ENCODE peak calls at places on chromosomes 6 and 20, in nine cellular contexts. W is heart left ventricle; P is IMR-90; X is CD8-positive, alpha-beta T cell; T is HCT116; B is H1; D is stomach; Q is psoas muscle; G is left ventricle myocardium inferior. S is an unnamed sample.

GRCh38 chr6:139164001-139164400 is 29.1 kb downstream of the HECA start:
- DNase-seq in X (no peak), D (no peak), Q (no peak), T (no peak), P (no peak), W (no peak), B (no peak), G (no peak), S (no peak)

GRCh38 chr6:150634641-150635292 is 35.1 kb downstream of the PLEKHG1 start:
- DNase-seq in T (no peak), P (no peak), B (no peak), W (no peak), D (no peak), X (no peak), Q (no peak), G (no peak), S (no peak)

GRCh38 chr6:78947529-78947928 is 80.2 kb downstream of the IRAK1BP1 start:
- DNase-seq in B (no peak), D (no peak), W (no peak), T (no peak), X (no peak), G (no peak), Q (no peak), P (peak; percentile 62), S (no peak)

GRCh38 chr6:167733740-167734661 is 92.7 kb upstream of the AFDN start:
- DNase-seq in D (peak; percentile 22), T (no peak), P (no peak), Q (no peak), G (no peak), B (no peak), X (no peak), W (peak; percentile 56), S (peak; percentile 36)

GRCh38 chr6:53926505-53926904 is 131.7 kb downstream of the LRRC1 start:
- DNase-seq in D (no peak), B (no peak), W (no peak), X (no peak), G (no peak), Q (no peak), T (peak; percentile 21), P (peak; percentile 40), S (no peak)

GRCh38 chr6:39590994-39591393 is 134.2 kb downstream of the KIF6 start:
- DNase-seq in W (no peak), P (no peak), T (no peak), Q (no peak), G (no peak), X (no peak), B (no peak), D (no peak), S (no peak)

GRCh38 chr6:137783640-137784198 is 83.3 kb upstream of the TNFAIP3 start:
- DNase-seq in Q (no peak), B (no peak), D (no peak), X (no peak), T (no peak), G (no peak), W (no peak), P (no peak), S (no peak)

GRCh38 chr6:157579467-157580031 is 198.6 kb downstream of the ZDHHC14 start:
- DNase-seq in G (no peak), D (no peak), X (no peak), W (no peak), Q (no peak), P (no peak), T (no peak), B (no peak), S (peak; percentile 29)

GRCh38 chr6:137494967-137495595 is 887 bp upstream of the OLIG3 start:
- DNase-seq in X (no peak), B (no peak), W (peak; percentile 64), P (no peak), D (no peak), Q (no peak), T (no peak), G (no peak), S (no peak)

GRCh38 chr20:3731944-3732326 is 550 bp upstream of the HSPA12B start:
- DNase-seq in D (no peak), W (no peak), T (no peak), Q (peak; percentile 48), X (no peak), P (no peak), G (no peak), B (peak; percentile 63), S (no peak)

GRCh38 chr6:150118642-150119041 is 24.2 kb upstream of the PPP1R14C start:
- DNase-seq in D (no peak), P (no peak), Q (no peak), B (no peak), T (no peak), G (no peak), W (no peak), X (no peak), S (no peak)

GRCh38 chr6:41940759-41941279 is 789 bp downstream of the CCND3 start:
- DNase-seq in X (peak; percentile 44), P (peak; percentile 12), G (peak; percentile 69), Q (peak; percentile 70), B (peak; percentile 74), D (peak; percentile 44), T (no peak), W (peak; percentile 80), S (peak; percentile 29)

GRCh38 chr20:58482416-58482815 is 32.8 kb downstream of the APCDD1L start:
- DNase-seq in D (no peak), P (peak; percentile 6), T (no peak), X (no peak), Q (no peak), G (no peak), B (no peak), W (no peak), S (no peak)

GRCh38 chr6:109762769-109763450 is 71.8 kb downstream of the FIG4 start:
- DNase-seq in D (no peak), X (no peak), P (peak; percentile 67), G (no peak), Q (no peak), T (no peak), W (no peak), B (no peak), S (no peak)

GRCh38 chr20:36862857-36863668 is 12.9 kb upstream of the TLDC2 start:
- DNase-seq in G (no peak), T (no peak), B (peak; percentile 64), X (no peak), W (peak; percentile 72), Q (peak; percentile 69), D (no peak), P (no peak), S (peak; percentile 28)

DNA sequence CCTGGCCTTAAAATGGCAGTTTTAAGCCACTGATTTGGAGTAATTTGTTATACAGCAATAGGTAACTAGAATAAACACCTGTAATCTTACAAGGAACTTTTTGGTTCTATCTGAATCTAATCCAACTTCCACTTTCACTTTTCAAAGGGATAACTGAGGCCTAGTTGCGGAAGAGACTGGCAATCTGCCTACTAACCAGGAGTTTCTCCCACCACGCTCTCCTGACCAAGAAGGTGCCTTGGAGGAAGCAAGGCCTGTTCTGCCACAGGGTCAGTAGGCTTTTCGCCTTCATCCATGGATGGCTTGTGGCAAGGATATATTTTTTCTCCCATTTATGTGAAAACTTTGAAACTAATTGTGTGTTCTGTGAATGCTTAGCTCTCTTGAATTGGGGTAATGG is 12.9 kb upstream of the MYBL2 start:
- DNase-seq in T (no peak), P (no peak), W (no peak), Q (no peak), X (no peak), B (no peak), D (no peak), G (no peak), S (peak; percentile 76)
- H3K4me1 ChIP-seq in T (peaks cover 7% of the 10 kb centered on the region), P (peaks cover 2% of the 10 kb centered on the region), W (no peaks in the 10 kb centered on the region), Q (peaks cover 9% of the 10 kb centered on the region), X (peaks cover 7% of the 10 kb centered on the region), B (no peaks in the 10 kb centered on the region), D (peaks cover 16% of the 10 kb centered on the region), G (peaks cover 14% of the 10 kb centered on the region), S (peaks cover 22% of the 10 kb centered on the region)

DNA sequence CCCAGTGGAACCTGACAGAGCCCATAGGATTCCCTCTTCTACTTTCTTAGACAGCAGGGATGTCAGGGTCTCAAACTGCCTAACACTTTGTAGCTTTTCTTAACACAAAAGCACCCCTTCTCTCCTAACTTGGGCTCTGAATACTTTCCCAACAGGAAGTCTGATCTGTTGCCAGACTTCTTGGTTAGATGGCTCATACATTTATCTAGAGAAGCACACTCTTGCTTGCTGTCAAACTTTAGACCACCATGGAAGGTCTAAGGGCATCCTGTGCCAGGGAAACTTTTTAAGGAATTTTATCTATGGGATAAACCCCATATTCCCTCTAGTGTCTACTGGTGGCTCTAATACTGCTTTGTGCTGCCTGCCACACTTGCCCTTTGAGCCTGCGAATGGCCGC is 3.3 kb upstream of the C6orf136 start:
- DNase-seq in P (no peak), Q (no peak), G (no peak), D (no peak), B (no peak), W (no peak), X (no peak), T (no peak), S (no peak)
- H3K36me3 ChIP-seq in P (peaks cover 37% of the 10 kb centered on the region), Q (no peaks in the 10 kb centered on the region), G (peaks cover 23% of the 10 kb centered on the region), D (peaks cover 60% of the 10 kb centered on the region), B (peaks cover 8% of the 10 kb centered on the region), W (peaks cover 48% of the 10 kb centered on the region), X (no peaks in the 10 kb centered on the region), T (peaks cover 13% of the 10 kb centered on the region), S (no peaks in the 10 kb centered on the region)

DNA sequence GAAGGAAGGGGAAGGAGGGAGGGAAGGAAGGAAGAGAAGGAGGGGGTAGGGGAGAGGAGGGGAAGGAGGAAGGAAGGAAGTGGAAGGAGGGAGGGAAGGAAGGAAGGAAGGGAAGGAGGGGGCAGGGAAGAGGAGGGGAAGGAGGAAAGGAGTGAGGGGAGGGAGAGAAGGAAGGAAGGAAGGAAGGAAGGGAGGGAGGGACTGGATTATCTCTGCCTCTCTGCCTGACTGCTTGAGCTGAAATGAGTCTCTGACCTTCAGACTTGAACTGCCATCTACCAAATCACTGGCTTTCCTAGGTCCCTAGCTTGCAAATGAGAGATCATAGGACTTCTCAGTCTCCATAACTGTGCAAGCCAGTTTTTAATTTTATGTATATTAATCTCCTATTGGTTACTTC is 436.8 kb downstream of the PREX1 start:
- DNase-seq in P (no peak), D (no peak), X (no peak), B (no peak), T (no peak), G (no peak), W (no peak), Q (no peak), S (no peak)
- H3K4me1 ChIP-seq in P (no peaks in the 10 kb centered on the region), D (no peaks in the 10 kb centered on the region), X (no peaks in the 10 kb centered on the region), B (no peaks in the 10 kb centered on the region), T (no peaks in the 10 kb centered on the region), G (peaks cover 6% of the 10 kb centered on the region), W (no peaks in the 10 kb centered on the region), Q (no peaks in the 10 kb centered on the region), S (no peaks in the 10 kb centered on the region)

GRCh38 chr20:4809707-4810106 is 88.0 kb downstream of the PRND start:
- DNase-seq in X (no peak), T (no peak), P (no peak), D (no peak), G (no peak), W (no peak), B (no peak), Q (no peak), S (no peak)

GRCh38 chr20:4802023-4802422 is 80.3 kb downstream of the PRND start:
- DNase-seq in D (no peak), P (no peak), B (no peak), Q (no peak), W (no peak), T (no peak), X (no peak), G (no peak), S (peak; percentile 3)

GRCh38 chr20:4808872-4809271 is 87.2 kb downstream of the PRND start:
- DNase-seq in B (no peak), X (no peak), G (no peak), D (no peak), T (no peak), W (no peak), P (peak; percentile 21), Q (no peak), S (no peak)

GRCh38 chr20:4802522-4802921 is 80.8 kb downstream of the PRND start:
- DNase-seq in D (no peak), W (no peak), B (no peak), P (no peak), Q (no peak), G (no peak), X (no peak), T (no peak), S (no peak)

GRCh38 chr20:4805663-4806449 is 84.1 kb downstream of the PRND start:
- DNase-seq in P (no peak), X (no peak), Q (no peak), W (no peak), B (no peak), T (no peak), D (no peak), G (no peak), S (no peak)
- H3K36me3 ChIP-seq in P (peaks cover 12% of the 10 kb centered on the region), X (peaks cover 24% of the 10 kb centered on the region), Q (no peaks in the 10 kb centered on the region), W (no peaks in the 10 kb centered on the region), B (no peaks in the 10 kb centered on the region), T (no peaks in the 10 kb centered on the region), D (peaks cover 9% of the 10 kb centered on the region), G (no peaks in the 10 kb centered on the region), S (no peaks in the 10 kb centered on the region)

S was measured in body of pancreas.